ENCODE peak calls at places on chromosomes 11 and 22, in five cellular contexts. One of them, this sample, is unnamed.

GRCh38 chr11:67268036-67268683 is 1.9 kb downstream of the GRK2 start:
- DNase-seq in tibial nerve: no peak
- DNase-seq in CD4-positive, alpha-beta T cell: peak
- DNase-seq in AG09319: no peak
- DNase-seq in NCI-H2029 treated with DMSO at 0.1 percent for 48 hours: no peak
- DNase-seq in this sample: no peak

GRCh38 chr11:115672999-115673411 is 168.8 kb upstream of the CADM1 start:
- DNase-seq in tibial nerve: peak
- DNase-seq in CD4-positive, alpha-beta T cell: no peak
- DNase-seq in AG09319: peak
- DNase-seq in NCI-H2029 treated with DMSO at 0.1 percent for 48 hours: no peak
- DNase-seq in this sample: no peak

GRCh38 chr22:43844560-43845545 is 17.5 kb downstream of the SULT4A1 start:
- DNase-seq in tibial nerve: no peak
- DNase-seq in CD4-positive, alpha-beta T cell: no peak
- DNase-seq in AG09319: no peak
- DNase-seq in NCI-H2029 treated with DMSO at 0.1 percent for 48 hours: no peak
- DNase-seq in this sample: no peak

GRCh38 chr22:24289138-24289537 is 18.5 kb downstream of the SPECC1L start:
- DNase-seq in tibial nerve: no peak
- DNase-seq in CD4-positive, alpha-beta T cell: no peak
- DNase-seq in AG09319: peak
- DNase-seq in NCI-H2029 treated with DMSO at 0.1 percent for 48 hours: no peak
- DNase-seq in this sample: no peak

GRCh38 chr11:104668797-104669463 is 229.3 kb downstream of the CASP12 start:
- DNase-seq in tibial nerve: no peak
- DNase-seq in CD4-positive, alpha-beta T cell: no peak
- DNase-seq in AG09319: peak
- DNase-seq in NCI-H2029 treated with DMSO at 0.1 percent for 48 hours: no peak
- DNase-seq in this sample: peak

GRCh38 chr11:119347940-119348339 is 1.4 kb upstream of the MFRP start:
- DNase-seq in tibial nerve: no peak
- DNase-seq in CD4-positive, alpha-beta T cell: no peak
- DNase-seq in AG09319: no peak
- DNase-seq in NCI-H2029 treated with DMSO at 0.1 percent for 48 hours: no peak
- DNase-seq in this sample: no peak

GRCh38 chr22:42922374-42923177 is 65.5 kb upstream of the ARFGAP3 start:
- DNase-seq in tibial nerve: no peak
- DNase-seq in CD4-positive, alpha-beta T cell: no peak
- DNase-seq in AG09319: no peak
- DNase-seq in NCI-H2029 treated with DMSO at 0.1 percent for 48 hours: no peak
- DNase-seq in this sample: no peak

GRCh38 chr11:129639300-129639699 is 176.3 kb upstream of the TMEM45B start:
- DNase-seq in tibial nerve: no peak
- DNase-seq in CD4-positive, alpha-beta T cell: no peak
- DNase-seq in AG09319: peak
- DNase-seq in NCI-H2029 treated with DMSO at 0.1 percent for 48 hours: peak
- DNase-seq in this sample: no peak

GRCh38 chr11:119624102-119624615 is 104.8 kb downstream of the NECTIN1 start:
- DNase-seq in tibial nerve: no peak
- DNase-seq in CD4-positive, alpha-beta T cell: no peak
- DNase-seq in AG09319: no peak
- DNase-seq in NCI-H2029 treated with DMSO at 0.1 percent for 48 hours: no peak
- DNase-seq in this sample: no peak

GRCh38 chr22:36386900-36387663 is 685 bp downstream of the MYH9 start:
- DNase-seq in tibial nerve: no peak
- DNase-seq in CD4-positive, alpha-beta T cell: peak
- DNase-seq in AG09319: no peak
- DNase-seq in NCI-H2029 treated with DMSO at 0.1 percent for 48 hours: no peak
- DNase-seq in this sample: no peak

GRCh38 chr11:9330387-9331384 is 16.3 kb upstream of the TMEM41B start:
- DNase-seq in tibial nerve: no peak
- DNase-seq in CD4-positive, alpha-beta T cell: no peak
- DNase-seq in AG09319: peak
- DNase-seq in NCI-H2029 treated with DMSO at 0.1 percent for 48 hours: no peak
- DNase-seq in this sample: no peak

GRCh38 chr11:999009-999408 is 37.5 kb downstream of the MUC6 start:
- DNase-seq in tibial nerve: no peak
- DNase-seq in CD4-positive, alpha-beta T cell: no peak
- DNase-seq in AG09319: no peak
- DNase-seq in NCI-H2029 treated with DMSO at 0.1 percent for 48 hours: no peak
- DNase-seq in this sample: no peak

GRCh38 chr22:39314251-39314971 is 5.0 kb downstream of the RPL3 start:
- DNase-seq in tibial nerve: no peak
- DNase-seq in CD4-positive, alpha-beta T cell: no peak
- DNase-seq in AG09319: no peak
- DNase-seq in NCI-H2029 treated with DMSO at 0.1 percent for 48 hours: no peak
- DNase-seq in this sample: no peak

GRCh38 chr11:1504581-1505290 is 18.2 kb upstream of the MOB2 start:
- DNase-seq in tibial nerve: no peak
- DNase-seq in CD4-positive, alpha-beta T cell: no peak
- DNase-seq in AG09319: no peak
- DNase-seq in NCI-H2029 treated with DMSO at 0.1 percent for 48 hours: no peak
- DNase-seq in this sample: no peak